ENCODE peak calls at places on chromosome 4, in ten cellular contexts. P, W, C, Y, S, A, T, J, Z and V are unnamed samples. For H3K4me1, the result is how much of the 10 kb centered on the place peaks cover.

GRCh38 chr4:112082954-112083586 is 62.2 kb upstream of the FAM241A start:
- DNase-seq in P (no peak), W (peak), C (no peak), Y (no peak), S (no peak), A (no peak), T (no peak), J (peak), Z (no peak), V (no peak)

GRCh38 chr4:175651701-175652100 is 160.4 kb downstream of the GPM6A start:
- DNase-seq in P (no peak), W (no peak), C (no peak), Y (no peak), S (no peak), A (no peak), T (no peak), J (no peak), Z (no peak), V (no peak)

GRCh38 chr4:118290951-118291350 is 61.9 kb downstream of the PRSS12 start:
- DNase-seq in P (no peak), W (no peak), C (no peak), Y (no peak), S (no peak), A (no peak), T (no peak), J (no peak), Z (no peak), V (no peak)

GRCh38 chr4:100428051-100428450 is 89.8 kb downstream of the EMCN start:
- DNase-seq in P (no peak), W (no peak), C (no peak), Y (no peak), S (no peak), A (no peak), T (no peak), J (no peak), Z (no peak), V (no peak)

GRCh38 chr4:54566608-54567007 is 91.1 kb upstream of the KIT start:
- DNase-seq in P (no peak), W (no peak), C (no peak), Y (no peak), S (no peak), A (no peak), T (no peak), J (no peak), Z (no peak), V (peak)

GRCh38 chr4:130127297-130127696 is 1031.3 kb downstream of the C4orf33 start:
- DNase-seq in P (no peak), W (no peak), C (no peak), Y (no peak), S (no peak), A (no peak), T (no peak), J (no peak), Z (no peak), V (no peak)

GRCh38 chr4:133594246-133595207 is 445.4 kb downstream of the PCDH10 start:
- DNase-seq in P (no peak), W (no peak), C (no peak), Y (no peak), S (no peak), A (no peak), T (no peak), J (no peak), Z (no peak), V (no peak)

GRCh38 chr4:2337896-2338295 is 76.0 kb upstream of the MXD4 start:
- DNase-seq in P (no peak), W (no peak), C (peak), Y (no peak), S (no peak), A (no peak), T (no peak), J (no peak), Z (peak), V (peak)

GRCh38 chr4:1302159-1302558 is 12.5 kb downstream of the MAEA start:
- DNase-seq in P (no peak), W (no peak), C (no peak), Y (no peak), S (no peak), A (no peak), T (no peak), J (no peak), Z (no peak), V (no peak)

GRCh38 chr4:163263601-163264000 is 68.8 kb downstream of the NPY1R start:
- DNase-seq in P (no peak), W (no peak), C (no peak), Y (no peak), S (no peak), A (no peak), T (no peak), J (no peak), Z (no peak), V (no peak)

GRCh38 chr4:123890889-123891288 is 494.3 kb downstream of the SPRY1 start:
- DNase-seq in P (no peak), W (no peak), C (no peak), Y (no peak), S (no peak), A (no peak), T (no peak), J (no peak), Z (no peak), V (no peak)
- TF ChIP-seq EP300 in P (no peak), W (no peak), C (no peak), Y (no peak), S (no peak), A (no peak), T (no peak), J (no peak), Z (no peak), V (no peak)

DNA sequence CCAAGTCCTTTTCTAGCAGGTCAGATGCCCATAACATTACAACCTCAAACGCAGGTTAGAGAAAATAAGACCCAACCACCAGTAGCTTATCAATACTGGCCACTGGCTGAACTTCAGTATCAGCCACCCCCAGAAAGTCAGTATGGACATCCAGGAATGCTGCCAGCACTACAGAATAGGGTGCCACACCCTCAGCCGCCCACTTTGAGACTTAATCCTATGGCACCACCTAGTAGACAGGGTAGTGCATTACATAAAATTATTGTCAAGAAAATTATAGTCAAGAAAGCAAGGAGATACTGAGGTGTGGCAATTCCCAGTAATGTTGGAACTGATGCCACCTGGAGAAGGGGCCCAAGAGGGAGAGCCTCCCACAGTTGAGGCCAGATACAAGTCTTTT is 19.9 kb upstream of the TRIM61 start:
- DNase-seq in P (no peak), W (no peak), C (no peak), Y (no peak), S (no peak), A (no peak), T (no peak), J (peak), Z (no peak), V (no peak)
- TF ChIP-seq POLR2A in P (no peak), W (no peak), C (no peak), Y (no peak), S (no peak), A (no peak), T (no peak), J (no peak), Z (no peak), V (no peak)

GRCh38 chr4:184281231-184282139 is 63.8 kb upstream of the ENPP6 start:
- DNase-seq in P (peak), W (no peak), C (no peak), Y (no peak), S (peak), A (no peak), T (no peak), J (no peak), Z (no peak), V (peak)

GRCh38 chr4:184282251-184282713 is 64.6 kb upstream of the ENPP6 start:
- DNase-seq in P (peak), W (no peak), C (no peak), Y (no peak), S (peak), A (no peak), T (no peak), J (peak), Z (peak), V (peak)

GRCh38 chr4:184280591-184281071 is 63.0 kb upstream of the ENPP6 start:
- DNase-seq in P (no peak), W (no peak), C (no peak), Y (no peak), S (peak), A (no peak), T (no peak), J (peak), Z (no peak), V (peak)

GRCh38 chr4:184279496-184280082 is 61.9 kb upstream of the ENPP6 start:
- DNase-seq in P (peak), W (no peak), C (no peak), Y (no peak), S (no peak), A (no peak), T (no peak), J (no peak), Z (no peak), V (peak)

GRCh38 chr4:184280104-184280503 is 62.4 kb upstream of the ENPP6 start:
- DNase-seq in P (peak), W (no peak), C (no peak), Y (no peak), S (no peak), A (no peak), T (no peak), J (no peak), Z (no peak), V (peak)
- H3K4me1 ChIP-seq in P (under half), W (under half), C (under half), Y (under half), S (half or more), A (under half), T (under half), J (half or more), Z (under half), V (under half)

GRCh38 chr4:38664704-38665401 is 854 bp downstream of the KLF3 start:
- DNase-seq in P (peak), W (no peak), C (peak), Y (peak), S (no peak), A (no peak), T (peak), J (peak), Z (peak), V (no peak)
- TF ChIP-seq EP300 in P (peak), W (no peak), C (no peak), Y (no peak), S (no peak), A (no peak), T (no peak), J (no peak), Z (no peak), V (no peak)